ENCODE peak calls at places on chromosomes 5 and 9, in nine cellular contexts. M is activated B cell treated with CpG ODN at 0.5 μM for 24 hours, W is heart left ventricle, Y is MM.1S, O is fibroblast of the aortic adventitia, J is ovary, C is glutamatergic neuron, V is esophagus squamous epithelium, Q is RWPE2. R is an unnamed sample.

GRCh38 chr5:179134511-179134910 is 74.3 kb downstream of the ZNF354C start:
- DNase-seq in C (no peak), Y (no peak), V (no peak), O (no peak), W (no peak), M (no peak), Q (peak), J (no peak), R (no peak)

GRCh38 chr5:152142845-152143469 is 218.3 kb upstream of the GLRA1 start:
- DNase-seq in O (peak), C (peak), J (peak), V (no peak), W (peak), Q (no peak), Y (peak), M (peak), R (peak)

GRCh38 chr9:126513159-126514036 is 100.3 kb upstream of the LMX1B start:
- DNase-seq in M (no peak), J (no peak), O (no peak), C (no peak), W (no peak), Q (no peak), V (no peak), Y (no peak), R (no peak)

GRCh38 chr5:16179511-16179935 is at the start of gene MARCHF11:
- DNase-seq in C (peak), J (peak), O (no peak), Q (no peak), M (no peak), W (no peak), V (no peak), Y (no peak), R (no peak)

GRCh38 chr5:61674403-61674802 is 342.3 kb downstream of the ZSWIM6 start:
- DNase-seq in Y (no peak), O (no peak), W (no peak), C (no peak), V (no peak), Q (no peak), J (no peak), M (no peak), R (no peak)

GRCh38 chr9:34332370-34332964 is 3.1 kb downstream of the NUDT2 start:
- DNase-seq in V (no peak), C (no peak), M (no peak), O (peak), Y (peak), Q (no peak), J (no peak), W (no peak), R (no peak)

GRCh38 chr5:61053937-61054336 is 108.3 kb downstream of the SMIM15 start:
- DNase-seq in M (no peak), W (no peak), O (peak), Y (no peak), J (no peak), V (no peak), Q (no peak), C (no peak), R (no peak)

GRCh38 chr5:73822276-73822988 is 196.4 kb downstream of the ARHGEF28 start:
- DNase-seq in J (no peak), Y (no peak), C (no peak), Q (no peak), M (no peak), O (peak), V (no peak), W (no peak), R (no peak)

GRCh38 chr9:132672413-132672690 is 2.1 kb downstream of the GTF3C4 start:
- DNase-seq in J (no peak), Q (no peak), W (no peak), C (no peak), Y (no peak), V (no peak), O (peak), M (no peak), R (no peak)

GRCh38 chr9:113654605-113655193 is 191.2 kb downstream of the RGS3 start:
- DNase-seq in Y (no peak), J (no peak), W (peak), M (no peak), C (no peak), V (no peak), Q (no peak), O (peak), R (no peak)

GRCh38 chr5:180683523-180683922 is 34.1 kb upstream of the FLT4 start:
- DNase-seq in Q (no peak), J (no peak), V (no peak), M (no peak), Y (no peak), O (no peak), W (no peak), C (no peak), R (no peak)

GRCh38 chr5:106801554-106801953 is 869.2 kb downstream of the EFNA5 start:
- DNase-seq in V (no peak), W (no peak), Y (peak), M (no peak), C (no peak), J (no peak), Q (no peak), O (no peak), R (no peak)

GRCh38 chr5:173457482-173457881 is 129.3 kb upstream of the STC2 start:
- DNase-seq in W (peak), Q (no peak), Y (no peak), O (peak), M (no peak), V (no peak), J (no peak), C (no peak), R (no peak)

GRCh38 chr9:87179556-87180340 is 232.4 kb upstream of the GAS1 start:
- DNase-seq in Y (no peak), V (no peak), W (no peak), J (no peak), C (no peak), Q (no peak), O (no peak), M (no peak), R (no peak)

GRCh38 chr5:119345861-119346260 is 10.0 kb upstream of the TNFAIP8 start:
- DNase-seq in Y (no peak), C (no peak), V (no peak), J (no peak), M (no peak), O (no peak), W (no peak), Q (no peak), R (no peak)

GRCh38 chr5:119343042-119343441 is 12.8 kb upstream of the TNFAIP8 start:
- DNase-seq in J (no peak), Q (no peak), V (no peak), W (no peak), Y (no peak), C (no peak), O (no peak), M (no peak), R (no peak)

GRCh38 chr5:119343766-119344165 is 12.1 kb upstream of the TNFAIP8 start:
- DNase-seq in M (no peak), V (no peak), O (no peak), C (no peak), J (no peak), W (no peak), Y (no peak), Q (no peak), R (no peak)

GRCh38 chr5:119342414-119342813 is 13.4 kb upstream of the TNFAIP8 start:
- DNase-seq in O (peak), M (no peak), V (no peak), W (no peak), Q (no peak), J (no peak), Y (no peak), C (no peak), R (no peak)

GRCh38 chr5:119344231-119344630 is 11.6 kb upstream of the TNFAIP8 start:
- DNase-seq in J (no peak), M (no peak), W (no peak), V (no peak), C (no peak), Y (no peak), O (no peak), Q (no peak), R (no peak)
- TF ChIP-seq CTCF in J (no peak), M (no peak), W (no peak), V (no peak), C (no peak), Y (no peak), O (no peak), Q (no peak), R (no peak)

GRCh38 chr9:124964056-124964455 is 23.2 kb upstream of the GOLGA1 start:
- DNase-seq in O (no peak), M (no peak), V (no peak), C (no peak), Q (no peak), Y (no peak), W (no peak), J (no peak), R (no peak)
- TF ChIP-seq CTCF in O (no peak), M (no peak), V (no peak), C (no peak), Q (no peak), Y (no peak), W (no peak), J (no peak), R (no peak)

DNA sequence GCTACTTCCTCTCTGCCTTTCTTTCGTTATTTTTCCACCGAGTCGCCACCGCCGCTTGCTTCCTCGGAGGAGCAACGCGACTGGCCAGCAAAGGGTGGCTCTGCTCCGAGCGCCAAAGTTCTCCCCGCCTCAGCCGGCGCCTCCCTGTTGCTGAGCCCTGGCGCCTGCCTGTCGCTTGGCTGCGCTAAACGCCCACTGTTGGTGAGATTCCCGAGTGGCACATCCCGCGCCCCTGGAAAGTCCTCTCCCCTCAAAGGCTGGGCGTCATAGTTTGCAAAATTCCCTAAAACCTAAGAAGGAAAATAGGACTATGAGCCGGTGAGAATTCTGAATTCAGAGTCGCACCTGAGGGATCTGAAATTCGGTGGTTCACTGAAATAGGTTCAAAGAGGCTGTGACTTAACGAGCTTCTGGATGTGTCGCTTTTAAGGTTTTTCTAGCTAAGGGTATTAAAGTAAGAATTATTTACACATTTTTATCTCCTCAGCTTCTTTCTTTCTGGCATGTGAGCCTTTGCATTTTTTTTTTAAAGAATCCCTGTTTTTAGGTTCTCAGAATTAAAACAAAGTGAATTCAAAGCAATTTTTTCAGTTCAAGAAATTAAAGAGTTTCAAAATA is at the start of gene GRIN3A:
- DNase-seq in J (peak), O (no peak), Q (no peak), M (no peak), V (no peak), C (peak), Y (no peak), W (peak), R (peak)
- TF ChIP-seq CTCF in J (no peak), O (no peak), Q (peak), M (no peak), V (no peak), C (no peak), Y (no peak), W (no peak), R (no peak)

DNA sequence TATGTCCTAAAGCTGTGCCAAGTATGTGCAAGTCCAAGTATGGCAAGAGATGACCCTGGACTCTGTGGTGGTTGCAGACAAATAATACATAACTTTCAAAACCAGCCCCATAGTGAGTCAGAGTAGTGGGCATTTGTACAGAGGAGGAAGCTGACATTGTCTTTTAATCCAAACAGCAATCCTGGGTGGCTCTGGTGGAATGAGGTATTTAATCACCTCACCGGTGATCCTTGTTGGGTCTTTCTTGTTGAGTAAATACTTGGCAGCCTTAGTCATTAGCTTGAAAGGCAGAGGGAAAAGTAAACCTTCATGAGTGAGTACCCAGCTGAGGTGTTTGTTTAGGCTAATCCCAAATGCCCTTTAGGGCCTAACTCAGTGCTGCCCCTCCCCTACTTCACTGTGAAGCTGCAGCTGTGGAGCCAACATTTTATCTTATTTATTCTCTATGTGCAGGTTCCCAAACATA is 148.7 kb upstream of the SLC12A2 start:
- DNase-seq in V (no peak), W (no peak), C (no peak), J (no peak), M (no peak), O (peak), Q (peak), Y (no peak), R (no peak)
- TF ChIP-seq CTCF in V (no peak), W (no peak), C (no peak), J (no peak), M (no peak), O (no peak), Q (peak), Y (no peak), R (no peak)

GRCh38 chr9:118522093-118523028 is 818.2 kb downstream of the TLR4 start:
- DNase-seq in O (peak), J (no peak), W (peak), V (no peak), M (no peak), C (peak), Q (no peak), Y (peak), R (peak)
- TF ChIP-seq CTCF in O (peak), J (no peak), W (peak), V (peak), M (no peak), C (peak), Q (peak), Y (peak), R (peak)

GRCh38 chr5:157267766-157268480 is 2.0 kb downstream of the CYFIP2 start:
- DNase-seq in Q (no peak), J (no peak), C (no peak), Y (no peak), W (peak), V (no peak), O (no peak), M (no peak), R (no peak)

GRCh38 chr5:157267025-157267424 is 1.1 kb downstream of the CYFIP2 start:
- DNase-seq in Y (no peak), V (no peak), M (no peak), J (no peak), C (no peak), O (no peak), W (no peak), Q (no peak), R (no peak)

GRCh38 chr5:157265714-157266285 is at the start of gene CYFIP2:
- DNase-seq in M (peak), Y (peak), J (peak), C (peak), O (no peak), W (peak), V (peak), Q (no peak), R (peak)

GRCh38 chr5:157269165-157269671 is 3.3 kb downstream of the CYFIP2 start:
- DNase-seq in W (peak), C (no peak), Y (no peak), O (no peak), M (no peak), V (no peak), Q (no peak), J (no peak), R (no peak)

GRCh38 chr5:157266286-157267007 is 524 bp downstream of the CYFIP2 start:
- DNase-seq in Q (no peak), V (no peak), J (peak), Y (peak), W (peak), C (peak), M (peak), O (no peak), R (peak)
- TF ChIP-seq CTCF in Q (peak), V (no peak), J (no peak), Y (no peak), W (no peak), C (no peak), M (no peak), O (no peak), R (no peak)